ENCODE peak calls at places on chromosomes 11 and 22, in seven cellular contexts. One of them, this sample, is unnamed.

GRCh38 chr22:47213571-47214230 is 451.3 kb downstream of the TBC1D22A start:
- DNase-seq in DMS79: no peak
- DNase-seq in Ammon's horn: no peak
- DNase-seq in AG04450: no peak
- DNase-seq in myocyte: peak
- DNase-seq in Right ventricle myocardium superior: no peak
- DNase-seq in stimulated activated CD8-positive, alpha-beta memory T cell treated with anti-CD3 and anti-CD28 coated beads, Interleukin-12 subunit alpha, Interleukin-12 subunit beta, amount 100 ng/mL, for 4 hours: no peak
- DNase-seq in this sample: no peak

GRCh38 chr22:48884292-48884691 is 943.4 kb downstream of the BRD1 start:
- DNase-seq in AG04450: no peak
- DNase-seq in DMS79: no peak
- DNase-seq in myocyte: no peak
- DNase-seq in Right ventricle myocardium superior: peak
- DNase-seq in Ammon's horn: no peak
- DNase-seq in stimulated activated CD8-positive, alpha-beta memory T cell treated with anti-CD3 and anti-CD28 coated beads, Interleukin-12 subunit alpha, Interleukin-12 subunit beta, amount 100 ng/mL, for 4 hours: no peak
- DNase-seq in this sample: peak

GRCh38 chr11:102599642-102600261 is 25.4 kb downstream of the MMP20 start:
- DNase-seq in stimulated activated CD8-positive, alpha-beta memory T cell treated with anti-CD3 and anti-CD28 coated beads, Interleukin-12 subunit alpha, Interleukin-12 subunit beta, amount 100 ng/mL, for 4 hours: no peak
- DNase-seq in Ammon's horn: no peak
- DNase-seq in Right ventricle myocardium superior: no peak
- DNase-seq in DMS79: no peak
- DNase-seq in AG04450: peak
- DNase-seq in myocyte: peak
- DNase-seq in this sample: no peak

GRCh38 chr11:93370260-93370659 is 39.7 kb downstream of the DEUP1 start:
- DNase-seq in myocyte: no peak
- DNase-seq in AG04450: no peak
- DNase-seq in Right ventricle myocardium superior: no peak
- DNase-seq in DMS79: no peak
- DNase-seq in Ammon's horn: no peak
- DNase-seq in stimulated activated CD8-positive, alpha-beta memory T cell treated with anti-CD3 and anti-CD28 coated beads, Interleukin-12 subunit alpha, Interleukin-12 subunit beta, amount 100 ng/mL, for 4 hours: no peak
- DNase-seq in this sample: no peak

GRCh38 chr11:132590986-132591385 is 941.3 kb downstream of the OPCML start:
- DNase-seq in AG04450: no peak
- DNase-seq in Ammon's horn: no peak
- DNase-seq in stimulated activated CD8-positive, alpha-beta memory T cell treated with anti-CD3 and anti-CD28 coated beads, Interleukin-12 subunit alpha, Interleukin-12 subunit beta, amount 100 ng/mL, for 4 hours: no peak
- DNase-seq in Right ventricle myocardium superior: no peak
- DNase-seq in myocyte: no peak
- DNase-seq in DMS79: no peak
- DNase-seq in this sample: no peak

GRCh38 chr11:61695917-61696316 is 15.7 kb downstream of the DAGLA start:
- DNase-seq in Right ventricle myocardium superior: peak
- DNase-seq in DMS79: no peak
- DNase-seq in Ammon's horn: peak
- DNase-seq in myocyte: peak
- DNase-seq in AG04450: no peak
- DNase-seq in stimulated activated CD8-positive, alpha-beta memory T cell treated with anti-CD3 and anti-CD28 coated beads, Interleukin-12 subunit alpha, Interleukin-12 subunit beta, amount 100 ng/mL, for 4 hours: peak
- DNase-seq in this sample: peak

GRCh38 chr11:69333906-69334305 is 40.0 kb downstream of the MYEOV start:
- DNase-seq in stimulated activated CD8-positive, alpha-beta memory T cell treated with anti-CD3 and anti-CD28 coated beads, Interleukin-12 subunit alpha, Interleukin-12 subunit beta, amount 100 ng/mL, for 4 hours: no peak
- DNase-seq in AG04450: no peak
- DNase-seq in Right ventricle myocardium superior: no peak
- DNase-seq in Ammon's horn: no peak
- DNase-seq in DMS79: no peak
- DNase-seq in myocyte: peak
- DNase-seq in this sample: no peak

GRCh38 chr11:81644239-81644840 is 1089.3 kb downstream of the FAM181B start:
- DNase-seq in DMS79: no peak
- DNase-seq in myocyte: no peak
- DNase-seq in Right ventricle myocardium superior: no peak
- DNase-seq in Ammon's horn: peak
- DNase-seq in AG04450: no peak
- DNase-seq in stimulated activated CD8-positive, alpha-beta memory T cell treated with anti-CD3 and anti-CD28 coated beads, Interleukin-12 subunit alpha, Interleukin-12 subunit beta, amount 100 ng/mL, for 4 hours: no peak
- DNase-seq in this sample: no peak

GRCh38 chr22:39634530-39635399 is 64.2 kb downstream of the CACNA1I start:
- DNase-seq in Ammon's horn: peak
- DNase-seq in AG04450: peak
- DNase-seq in DMS79: peak
- DNase-seq in myocyte: peak
- DNase-seq in Right ventricle myocardium superior: no peak
- DNase-seq in stimulated activated CD8-positive, alpha-beta memory T cell treated with anti-CD3 and anti-CD28 coated beads, Interleukin-12 subunit alpha, Interleukin-12 subunit beta, amount 100 ng/mL, for 4 hours: no peak
- DNase-seq in this sample: no peak

GRCh38 chr22:20977019-20977418 is 5.1 kb upstream of the LZTR1 start:
- DNase-seq in Right ventricle myocardium superior: no peak
- DNase-seq in stimulated activated CD8-positive, alpha-beta memory T cell treated with anti-CD3 and anti-CD28 coated beads, Interleukin-12 subunit alpha, Interleukin-12 subunit beta, amount 100 ng/mL, for 4 hours: no peak
- DNase-seq in myocyte: no peak
- DNase-seq in DMS79: no peak
- DNase-seq in AG04450: no peak
- DNase-seq in Ammon's horn: no peak
- DNase-seq in this sample: no peak

GRCh38 chr11:11374358-11375148 is 21.5 kb upstream of the CSNK2A3 start:
- DNase-seq in AG04450: no peak
- DNase-seq in Right ventricle myocardium superior: no peak
- DNase-seq in DMS79: no peak
- DNase-seq in myocyte: no peak
- DNase-seq in Ammon's horn: no peak
- DNase-seq in stimulated activated CD8-positive, alpha-beta memory T cell treated with anti-CD3 and anti-CD28 coated beads, Interleukin-12 subunit alpha, Interleukin-12 subunit beta, amount 100 ng/mL, for 4 hours: no peak
- DNase-seq in this sample: no peak

GRCh38 chr22:50244420-50245213 is at the start of gene TUBGCP6:
- DNase-seq in DMS79: peak
- DNase-seq in Ammon's horn: peak
- DNase-seq in myocyte: peak
- DNase-seq in Right ventricle myocardium superior: peak
- DNase-seq in AG04450: peak
- DNase-seq in stimulated activated CD8-positive, alpha-beta memory T cell treated with anti-CD3 and anti-CD28 coated beads, Interleukin-12 subunit alpha, Interleukin-12 subunit beta, amount 100 ng/mL, for 4 hours: peak
- DNase-seq in this sample: peak

GRCh38 chr22:19143967-19144400 is 467 bp downstream of the ESS2 start:
- DNase-seq in myocyte: no peak
- DNase-seq in Right ventricle myocardium superior: no peak
- DNase-seq in AG04450: no peak
- DNase-seq in Ammon's horn: no peak
- DNase-seq in stimulated activated CD8-positive, alpha-beta memory T cell treated with anti-CD3 and anti-CD28 coated beads, Interleukin-12 subunit alpha, Interleukin-12 subunit beta, amount 100 ng/mL, for 4 hours: no peak
- DNase-seq in DMS79: no peak
- DNase-seq in this sample: no peak

GRCh38 chr11:31236052-31236652 is 133.4 kb downstream of the DCDC1 start:
- DNase-seq in DMS79: no peak
- DNase-seq in myocyte: peak
- DNase-seq in stimulated activated CD8-positive, alpha-beta memory T cell treated with anti-CD3 and anti-CD28 coated beads, Interleukin-12 subunit alpha, Interleukin-12 subunit beta, amount 100 ng/mL, for 4 hours: no peak
- DNase-seq in Right ventricle myocardium superior: no peak
- DNase-seq in AG04450: no peak
- DNase-seq in Ammon's horn: no peak
- DNase-seq in this sample: no peak

GRCh38 chr11:132972565-132972964 is 559.7 kb downstream of the OPCML start:
- DNase-seq in AG04450: no peak
- DNase-seq in Right ventricle myocardium superior: no peak
- DNase-seq in DMS79: no peak
- DNase-seq in stimulated activated CD8-positive, alpha-beta memory T cell treated with anti-CD3 and anti-CD28 coated beads, Interleukin-12 subunit alpha, Interleukin-12 subunit beta, amount 100 ng/mL, for 4 hours: no peak
- DNase-seq in Ammon's horn: peak
- DNase-seq in myocyte: no peak
- DNase-seq in this sample: no peak

GRCh38 chr22:41524809-41525449 is 19.3 kb downstream of the POLR3H start:
- DNase-seq in AG04450: no peak
- DNase-seq in Right ventricle myocardium superior: no peak
- DNase-seq in myocyte: no peak
- DNase-seq in Ammon's horn: no peak
- DNase-seq in stimulated activated CD8-positive, alpha-beta memory T cell treated with anti-CD3 and anti-CD28 coated beads, Interleukin-12 subunit alpha, Interleukin-12 subunit beta, amount 100 ng/mL, for 4 hours: peak
- DNase-seq in DMS79: no peak
- DNase-seq in this sample: no peak

GRCh38 chr11:11510939-11511338 is 110.9 kb downstream of the GALNT18 start:
- DNase-seq in Right ventricle myocardium superior: no peak
- DNase-seq in myocyte: peak
- DNase-seq in DMS79: peak
- DNase-seq in Ammon's horn: peak
- DNase-seq in stimulated activated CD8-positive, alpha-beta memory T cell treated with anti-CD3 and anti-CD28 coated beads, Interleukin-12 subunit alpha, Interleukin-12 subunit beta, amount 100 ng/mL, for 4 hours: no peak
- DNase-seq in AG04450: no peak
- DNase-seq in this sample: peak

This sample was measured in left ventricle myocardium inferior.